ENCODE peak calls at places on chromosomes 16 and 17, in nine cellular contexts. U, K, H, D, A, Z, C, T and B are unnamed samples. For H3K9me3, the result is how much of the 10 kb centered on the place peaks cover.

GRCh38 chr17:36203335-36203734 is 6.8 kb upstream of the CCL3L1 start:
- DNase-seq in U (no peak), K (no peak), H (no peak), D (no peak), A (no peak), Z (no peak), C (no peak), T (no peak), B (no peak)

GRCh38 chr17:63140255-63140654 is 174.2 kb downstream of the TANC2 start:
- DNase-seq in U (no peak), K (peak), H (no peak), D (peak), A (no peak), Z (no peak), C (no peak), T (no peak), B (no peak)

GRCh38 chr16:19284207-19284606 is 1.3 kb upstream of the CLEC19A start:
- DNase-seq in U (no peak), K (no peak), H (no peak), D (no peak), A (peak), Z (no peak), C (no peak), T (no peak), B (no peak)

GRCh38 chr17:61409301-61410099 is 9.9 kb downstream of the TBX2 start:
- DNase-seq in U (peak), K (peak), H (no peak), D (no peak), A (peak), Z (no peak), C (peak), T (peak), B (peak)

GRCh38 chr17:43881176-43881575 is 26.2 kb downstream of the MPP2 start:
- DNase-seq in U (no peak), K (no peak), H (no peak), D (no peak), A (no peak), Z (no peak), C (no peak), T (no peak), B (no peak)

GRCh38 chr16:84223456-84223855 is 16.4 kb downstream of the KCNG4 start:
- DNase-seq in U (no peak), K (no peak), H (no peak), D (no peak), A (no peak), Z (no peak), C (no peak), T (no peak), B (no peak)

GRCh38 chr16:4945560-4946502 is 8.9 kb upstream of the PPL start:
- DNase-seq in U (peak), K (no peak), H (no peak), D (peak), A (peak), Z (no peak), C (no peak), T (peak), B (no peak)

GRCh38 chr17:31241116-31241515 is 55.9 kb downstream of the OMG start:
- DNase-seq in U (no peak), K (no peak), H (no peak), D (no peak), A (no peak), Z (no peak), C (no peak), T (no peak), B (no peak)

GRCh38 chr16:86697715-86698114 is 119.4 kb downstream of the FOXL1 start:
- DNase-seq in U (no peak), K (peak), H (peak), D (no peak), A (no peak), Z (no peak), C (no peak), T (no peak), B (no peak)

GRCh38 chr17:38605852-38606645 is at the start of gene SRCIN1:
- DNase-seq in U (peak), K (peak), H (no peak), D (no peak), A (peak), Z (peak), C (peak), T (peak), B (peak)

DNA sequence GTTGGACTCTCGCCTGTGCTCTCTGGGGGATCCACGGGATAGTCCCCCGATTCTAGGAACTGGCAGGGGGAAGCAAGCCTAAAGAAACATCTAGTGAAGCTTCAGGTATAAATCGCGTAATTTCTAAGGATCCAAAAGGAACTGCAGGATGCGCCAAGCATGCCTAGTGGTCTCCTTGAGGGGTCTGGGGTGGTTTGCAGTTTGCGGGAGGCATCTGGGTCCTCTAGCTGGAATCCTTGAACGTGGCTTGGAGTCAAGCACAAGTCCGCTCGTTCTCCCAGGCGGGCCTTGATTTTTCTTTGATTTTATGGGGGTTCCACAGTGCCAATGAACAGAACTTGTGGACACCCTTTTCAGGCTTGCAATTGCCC is 1000.5 kb downstream of the KCNJ18 start:
- DNase-seq in U (no peak), K (no peak), H (no peak), D (no peak), A (no peak), Z (no peak), C (no peak), T (no peak), B (no peak)
- H3K9me3 ChIP-seq in U (under half), K (under half), H (under half), D (under half), A (under half), Z (under half), C (under half), T (under half), B (under half)

DNA sequence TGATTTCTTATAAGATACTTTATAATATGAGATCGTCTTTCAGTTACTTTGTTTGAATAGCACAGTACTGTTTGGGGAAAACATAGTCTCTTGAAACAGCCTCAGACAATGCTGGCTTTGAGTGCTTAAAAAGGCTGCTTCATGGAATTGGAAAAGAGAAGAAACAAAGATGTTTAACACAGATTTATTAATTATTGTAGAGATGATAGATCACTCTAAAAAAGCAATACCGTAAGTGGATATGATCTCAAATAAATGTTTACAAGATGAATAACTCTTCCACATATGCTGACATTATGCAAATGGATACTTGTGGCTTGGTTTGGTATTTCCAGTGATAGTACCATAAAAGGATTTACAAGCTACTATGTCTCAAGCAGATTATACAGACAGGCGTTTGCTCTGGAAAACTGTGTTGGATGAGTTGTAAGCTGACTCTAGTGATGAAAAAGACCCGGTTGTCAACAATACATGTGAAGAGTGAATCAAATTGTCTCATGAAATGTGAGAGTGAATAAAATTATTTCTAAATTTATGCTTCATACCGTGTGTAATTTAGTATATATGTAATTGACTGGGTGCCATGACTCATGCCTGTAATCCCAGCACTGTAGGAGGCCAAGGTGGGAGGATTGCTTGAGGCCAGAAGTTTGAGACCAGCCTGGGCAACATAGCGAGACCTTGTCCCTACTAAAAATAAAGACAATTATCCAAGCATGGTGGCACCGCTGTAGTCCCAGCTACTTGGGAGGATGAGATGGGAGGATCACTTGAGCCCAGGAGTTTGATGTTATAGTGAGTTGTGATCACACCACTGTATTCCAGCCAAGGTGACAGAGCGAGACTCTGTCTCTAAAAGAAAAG is 105.4 kb downstream of the FTO start:
- DNase-seq in U (no peak), K (peak), H (peak), D (no peak), A (no peak), Z (no peak), C (no peak), T (no peak), B (no peak)
- H3K9me3 ChIP-seq in U (under half), K (under half), H (under half), D (under half), A (under half), Z (under half), C (under half), T (under half), B (under half)

GRCh38 chr17:70053241-70054234 is 21.5 kb upstream of the KCNJ16 start:
- DNase-seq in U (no peak), K (peak), H (no peak), D (peak), A (no peak), Z (no peak), C (no peak), T (peak), B (no peak)

GRCh38 chr17:70059076-70059475 is 15.9 kb upstream of the KCNJ16 start:
- DNase-seq in U (no peak), K (no peak), H (no peak), D (no peak), A (no peak), Z (no peak), C (no peak), T (no peak), B (no peak)

GRCh38 chr17:70050931-70051330 is 24.1 kb upstream of the KCNJ16 start:
- DNase-seq in U (no peak), K (no peak), H (no peak), D (peak), A (no peak), Z (no peak), C (no peak), T (no peak), B (no peak)

GRCh38 chr17:70059649-70060048 is 15.4 kb upstream of the KCNJ16 start:
- DNase-seq in U (no peak), K (no peak), H (no peak), D (no peak), A (no peak), Z (no peak), C (no peak), T (no peak), B (no peak)

DNA sequence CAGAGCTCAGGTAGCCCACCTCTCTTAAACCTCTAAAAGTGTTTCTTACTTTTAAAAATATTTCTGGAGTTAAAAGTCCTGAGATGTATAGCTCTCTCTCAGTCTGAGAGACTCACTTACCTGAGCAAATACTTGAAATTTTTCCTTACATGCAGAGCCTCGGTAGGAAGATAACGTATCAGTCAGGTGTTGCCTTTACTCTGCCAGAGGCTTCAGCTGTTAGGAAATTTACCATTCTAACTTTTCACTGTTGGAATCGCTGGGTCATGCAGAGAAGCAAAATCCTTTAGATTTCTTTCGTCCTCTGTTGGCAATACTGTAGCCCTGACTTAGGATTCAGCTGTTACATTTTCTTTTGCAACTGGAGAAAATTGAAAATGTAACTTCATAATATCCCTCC is 20.1 kb upstream of the KCNJ16 start:
- DNase-seq in U (no peak), K (no peak), H (no peak), D (no peak), A (no peak), Z (no peak), C (no peak), T (no peak), B (no peak)
- H3K9me3 ChIP-seq in U (under half), K (under half), H (under half), D (under half), A (under half), Z (under half), C (under half), T (under half), B (under half)

GRCh38 chr17:22492331-22492730 is 800.0 kb downstream of the KCNJ18 start:
- DNase-seq in U (no peak), K (no peak), H (no peak), D (no peak), A (no peak), Z (no peak), C (no peak), T (no peak), B (no peak)
- H3K9me3 ChIP-seq in U (under half), K (under half), H (under half), D (under half), A (under half), Z (under half), C (under half), T (under half), B (under half)